ENCODE peak calls at places on chromosomes 4 and X, in four cellular contexts. L is activated T-cell treated with anti-CD3 and anti-CD28 coated beads for 24 hours; A is ELR; T is effector memory CD8-positive, alpha-beta T cell. H is an unnamed sample.

GRCh38 chr4:39998659-39999345 is 21.1 kb upstream of the PDS5A start:
- DNase-seq in L (no peak), A (no peak), T (no peak), H (no peak)

GRCh38 chr4:73976716-73977115 is 5.1 kb downstream of the PF4 start:
- DNase-seq in L (no peak), A (no peak), T (no peak), H (no peak)

GRCh38 chr4:145818001-145818400 is 120.6 kb downstream of the ZNF827 start:
- DNase-seq in L (no peak), A (no peak), T (no peak), H (no peak)

GRCh38 chr4:95544433-95545103 is 4.2 kb downstream of the UNC5C start:
- DNase-seq in L (no peak), A (no peak), T (no peak), H (no peak)

GRCh38 chrX:66815227-66815626 is 176.3 kb upstream of the EDA2R start:
- DNase-seq in L (no peak), A (no peak), T (no peak), H (no peak)

GRCh38 chr4:130044788-130045531 is 949.0 kb downstream of the C4orf33 start:
- DNase-seq in L (no peak), A (peak; percentile 12), T (no peak), H (no peak)

GRCh38 chrX:102154900-102155805 is 624 bp downstream of the BEX5 start:
- DNase-seq in L (no peak), A (no peak), T (no peak), H (peak; percentile 16)

GRCh38 chr4:110155632-110156031 is 42.8 kb downstream of the ELOVL6 start:
- DNase-seq in L (no peak), A (no peak), T (no peak), H (no peak)

GRCh38 chrX:40471965-40472648 is 108.7 kb upstream of the ATP6AP2 start:
- DNase-seq in L (no peak), A (peak; percentile 18), T (no peak), H (no peak)

GRCh38 chr4:138645289-138645688 is 370.3 kb upstream of the NOCT start:
- DNase-seq in L (no peak), A (peak; percentile 39), T (no peak), H (no peak)

GRCh38 chr4:47315346-47315745 is 148.2 kb downstream of the COMMD8 start:
- DNase-seq in L (no peak), A (peak; percentile 74), T (no peak), H (no peak)

GRCh38 chr4:6802626-6803025 is 20.1 kb downstream of the KIAA0232 start:
- DNase-seq in L (no peak), A (no peak), T (no peak), H (no peak)

GRCh38 chr4:183118141-183118540 is 19.1 kb downstream of the WWC2 start:
- DNase-seq in L (no peak), A (peak; percentile 18), T (no peak), H (no peak)

GRCh38 chrX:123206222-123206621 is 22.1 kb downstream of the GRIA3 start:
- DNase-seq in L (no peak), A (no peak), T (no peak), H (no peak)

GRCh38 chrX:72620550-72621145 is 48.0 kb upstream of the HDAC8 start:
- DNase-seq in L (peak; percentile 22), A (peak; percentile 88), T (no peak), H (no peak)

GRCh38 chr4:160745126-160745525 is 1418.7 kb downstream of the FSTL5 start:
- DNase-seq in L (no peak), A (peak; percentile 45), T (no peak), H (no peak)

GRCh38 chrX:17814557-17814956 is 46.5 kb downstream of the RAI2 start:
- DNase-seq in L (no peak), A (peak; percentile 19), T (no peak), H (no peak)

GRCh38 chrX:109927663-109928273 is 75.1 kb upstream of the TMEM164 start:
- DNase-seq in L (no peak), A (no peak), T (no peak), H (no peak)

GRCh38 chr4:55373461-55373860 is 22.3 kb upstream of the TMEM165 start:
- DNase-seq in L (no peak), A (no peak), T (no peak), H (no peak)

GRCh38 chr4:111639876-111640275 is 505.4 kb upstream of the FAM241A start:
- DNase-seq in L (no peak), A (peak; percentile 62), T (no peak), H (no peak)

GRCh38 chr4:189845145-189845846 is 95.4 kb upstream of the FRG1 start:
- DNase-seq in L (no peak), A (peak; percentile 73), T (no peak), H (no peak)

GRCh38 chrX:45479196-45479834 is 278.6 kb upstream of the DIPK2B start:
- DNase-seq in L (no peak), A (peak; percentile 90), T (no peak), H (no peak)